ENCODE peak calls at places on chromosome 14, in seven cellular contexts. One of them, this sample, is unnamed.

GRCh38 chr14:53391631-53392030 is 238.5 kb upstream of the DDHD1 start:
- DNase-seq in lung: no peak
- DNase-seq in Calu3: no peak
- DNase-seq in NCI-H748 treated with DMSO at 0.1 percent for 48 hours: no peak
- DNase-seq in NCI-H1048: no peak
- DNase-seq in COR-L47: no peak
- DNase-seq in NCI-H1417 treated with DMSO at 0.1 percent for 48 hours: no peak
- DNase-seq in this sample: no peak

GRCh38 chr14:89911018-89911919 is 43.3 kb downstream of the EFCAB11 start:
- DNase-seq in Calu3: peak
- DNase-seq in lung: no peak
- DNase-seq in COR-L47: peak
- DNase-seq in NCI-H1417 treated with DMSO at 0.1 percent for 48 hours: no peak
- DNase-seq in NCI-H748 treated with DMSO at 0.1 percent for 48 hours: no peak
- DNase-seq in NCI-H1048: no peak
- DNase-seq in this sample: no peak

GRCh38 chr14:68011629-68012028 is 192.1 kb downstream of the RAD51B start:
- DNase-seq in NCI-H1417 treated with DMSO at 0.1 percent for 48 hours: no peak
- DNase-seq in COR-L47: no peak
- DNase-seq in Calu3: no peak
- DNase-seq in lung: no peak
- DNase-seq in NCI-H1048: no peak
- DNase-seq in NCI-H748 treated with DMSO at 0.1 percent for 48 hours: no peak
- DNase-seq in this sample: no peak

GRCh38 chr14:61539631-61540030 is 155.7 kb upstream of the HIF1A start:
- DNase-seq in NCI-H1417 treated with DMSO at 0.1 percent for 48 hours: no peak
- DNase-seq in lung: no peak
- DNase-seq in COR-L47: no peak
- DNase-seq in NCI-H748 treated with DMSO at 0.1 percent for 48 hours: no peak
- DNase-seq in NCI-H1048: no peak
- DNase-seq in Calu3: no peak
- DNase-seq in this sample: no peak

GRCh38 chr14:96584199-96584906 is 82.2 kb downstream of the PAPOLA start:
- DNase-seq in lung: peak
- DNase-seq in Calu3: peak
- DNase-seq in NCI-H1417 treated with DMSO at 0.1 percent for 48 hours: no peak
- DNase-seq in NCI-H1048: no peak
- DNase-seq in NCI-H748 treated with DMSO at 0.1 percent for 48 hours: peak
- DNase-seq in COR-L47: peak
- DNase-seq in this sample: no peak

GRCh38 chr14:26531894-26532293 is 65.9 kb downstream of the NOVA1 start:
- DNase-seq in lung: no peak
- DNase-seq in NCI-H748 treated with DMSO at 0.1 percent for 48 hours: no peak
- DNase-seq in NCI-H1048: no peak
- DNase-seq in COR-L47: no peak
- DNase-seq in NCI-H1417 treated with DMSO at 0.1 percent for 48 hours: no peak
- DNase-seq in Calu3: no peak
- DNase-seq in this sample: no peak

GRCh38 chr14:78974691-78975090 is 804.5 kb downstream of the NRXN3 start:
- DNase-seq in NCI-H1417 treated with DMSO at 0.1 percent for 48 hours: no peak
- DNase-seq in NCI-H748 treated with DMSO at 0.1 percent for 48 hours: no peak
- DNase-seq in Calu3: no peak
- DNase-seq in lung: no peak
- DNase-seq in NCI-H1048: no peak
- DNase-seq in COR-L47: no peak
- DNase-seq in this sample: no peak

GRCh38 chr14:89543420-89543790 is 126.4 kb upstream of the FOXN3 start:
- DNase-seq in lung: no peak
- DNase-seq in COR-L47: no peak
- DNase-seq in NCI-H1417 treated with DMSO at 0.1 percent for 48 hours: no peak
- DNase-seq in NCI-H1048: no peak
- DNase-seq in NCI-H748 treated with DMSO at 0.1 percent for 48 hours: no peak
- DNase-seq in Calu3: no peak
- DNase-seq in this sample: no peak

GRCh38 chr14:68941820-68942219 is 37.3 kb downstream of the ACTN1 start:
- DNase-seq in Calu3: peak
- DNase-seq in COR-L47: no peak
- DNase-seq in lung: no peak
- DNase-seq in NCI-H1417 treated with DMSO at 0.1 percent for 48 hours: no peak
- DNase-seq in NCI-H748 treated with DMSO at 0.1 percent for 48 hours: no peak
- DNase-seq in NCI-H1048: no peak
- DNase-seq in this sample: no peak

GRCh38 chr14:54040851-54041250 is 84.2 kb upstream of the BMP4 start:
- DNase-seq in NCI-H748 treated with DMSO at 0.1 percent for 48 hours: no peak
- DNase-seq in NCI-H1048: no peak
- DNase-seq in COR-L47: no peak
- DNase-seq in Calu3: no peak
- DNase-seq in NCI-H1417 treated with DMSO at 0.1 percent for 48 hours: no peak
- DNase-seq in lung: no peak
- DNase-seq in this sample: no peak

GRCh38 chr14:31336646-31337045 is 83.7 kb downstream of the HEATR5A start:
- DNase-seq in COR-L47: no peak
- DNase-seq in lung: no peak
- DNase-seq in NCI-H1048: peak
- DNase-seq in NCI-H748 treated with DMSO at 0.1 percent for 48 hours: no peak
- DNase-seq in NCI-H1417 treated with DMSO at 0.1 percent for 48 hours: no peak
- DNase-seq in Calu3: no peak
- DNase-seq in this sample: no peak

GRCh38 chr14:96255501-96256366 is at the start of gene BDKRB1:
- DNase-seq in Calu3: no peak
- DNase-seq in NCI-H748 treated with DMSO at 0.1 percent for 48 hours: no peak
- DNase-seq in COR-L47: no peak
- DNase-seq in lung: no peak
- DNase-seq in NCI-H1417 treated with DMSO at 0.1 percent for 48 hours: no peak
- DNase-seq in NCI-H1048: no peak
- DNase-seq in this sample: no peak

GRCh38 chr14:36619853-36620252 is 37.4 kb upstream of the NKX2-8 start:
- DNase-seq in COR-L47: no peak
- DNase-seq in Calu3: no peak
- DNase-seq in NCI-H748 treated with DMSO at 0.1 percent for 48 hours: no peak
- DNase-seq in NCI-H1417 treated with DMSO at 0.1 percent for 48 hours: no peak
- DNase-seq in lung: no peak
- DNase-seq in NCI-H1048: no peak
- DNase-seq in this sample: no peak

GRCh38 chr14:76771432-76771980 is 10.2 kb downstream of the VASH1 start:
- DNase-seq in NCI-H748 treated with DMSO at 0.1 percent for 48 hours: no peak
- DNase-seq in NCI-H1048: no peak
- DNase-seq in COR-L47: no peak
- DNase-seq in lung: no peak
- DNase-seq in NCI-H1417 treated with DMSO at 0.1 percent for 48 hours: no peak
- DNase-seq in Calu3: no peak
- DNase-seq in this sample: no peak

GRCh38 chr14:25111061-25111601 is 61.2 kb upstream of the STXBP6 start:
- DNase-seq in COR-L47: no peak
- DNase-seq in NCI-H748 treated with DMSO at 0.1 percent for 48 hours: no peak
- DNase-seq in Calu3: peak
- DNase-seq in lung: no peak
- DNase-seq in NCI-H1417 treated with DMSO at 0.1 percent for 48 hours: no peak
- DNase-seq in NCI-H1048: no peak
- DNase-seq in this sample: no peak

GRCh38 chr14:99741227-99741976 is 51.8 kb upstream of the EML1 start:
- DNase-seq in COR-L47: no peak
- DNase-seq in NCI-H748 treated with DMSO at 0.1 percent for 48 hours: no peak
- DNase-seq in NCI-H1048: no peak
- DNase-seq in Calu3: no peak
- DNase-seq in NCI-H1417 treated with DMSO at 0.1 percent for 48 hours: no peak
- DNase-seq in lung: no peak
- DNase-seq in this sample: no peak

GRCh38 chr14:49768301-49769121 is 558 bp downstream of the KLHDC2 start:
- DNase-seq in NCI-H748 treated with DMSO at 0.1 percent for 48 hours: peak
- DNase-seq in lung: peak
- DNase-seq in NCI-H1048: no peak
- DNase-seq in NCI-H1417 treated with DMSO at 0.1 percent for 48 hours: no peak
- DNase-seq in COR-L47: peak
- DNase-seq in Calu3: peak
- DNase-seq in this sample: no peak

GRCh38 chr14:90728951-90729350 is 87.3 kb downstream of the TTC7B start:
- DNase-seq in NCI-H1417 treated with DMSO at 0.1 percent for 48 hours: no peak
- DNase-seq in NCI-H1048: no peak
- DNase-seq in COR-L47: no peak
- DNase-seq in NCI-H748 treated with DMSO at 0.1 percent for 48 hours: no peak
- DNase-seq in lung: no peak
- DNase-seq in Calu3: no peak
- DNase-seq in this sample: no peak

GRCh38 chr14:103504991-103505565 is 17.6 kb downstream of the CKB start:
- DNase-seq in Calu3: no peak
- DNase-seq in NCI-H748 treated with DMSO at 0.1 percent for 48 hours: no peak
- DNase-seq in lung: no peak
- DNase-seq in NCI-H1417 treated with DMSO at 0.1 percent for 48 hours: no peak
- DNase-seq in NCI-H1048: no peak
- DNase-seq in COR-L47: no peak
- DNase-seq in this sample: no peak

GRCh38 chr14:71247106-71247505 is 339.8 kb downstream of the PCNX1 start:
- DNase-seq in NCI-H1417 treated with DMSO at 0.1 percent for 48 hours: no peak
- DNase-seq in COR-L47: no peak
- DNase-seq in NCI-H1048: no peak
- DNase-seq in NCI-H748 treated with DMSO at 0.1 percent for 48 hours: no peak
- DNase-seq in Calu3: no peak
- DNase-seq in lung: no peak
- DNase-seq in this sample: no peak

GRCh38 chr14:88792572-88793258 is at the start of gene EML5:
- DNase-seq in NCI-H748 treated with DMSO at 0.1 percent for 48 hours: peak
- DNase-seq in NCI-H1048: peak
- DNase-seq in NCI-H1417 treated with DMSO at 0.1 percent for 48 hours: peak
- DNase-seq in lung: peak
- DNase-seq in Calu3: peak
- DNase-seq in COR-L47: peak
- DNase-seq in this sample: no peak

GRCh38 chr14:98773814-98774213 is 498.2 kb downstream of the BCL11B start:
- DNase-seq in NCI-H748 treated with DMSO at 0.1 percent for 48 hours: no peak
- DNase-seq in Calu3: no peak
- DNase-seq in NCI-H1417 treated with DMSO at 0.1 percent for 48 hours: no peak
- DNase-seq in lung: no peak
- DNase-seq in NCI-H1048: no peak
- DNase-seq in COR-L47: no peak
- DNase-seq in this sample: no peak

GRCh38 chr14:75322746-75323145 is 44.1 kb downstream of the FOS start:
- DNase-seq in NCI-H1417 treated with DMSO at 0.1 percent for 48 hours: no peak
- DNase-seq in COR-L47: no peak
- DNase-seq in Calu3: no peak
- DNase-seq in NCI-H1048: no peak
- DNase-seq in lung: no peak
- DNase-seq in NCI-H748 treated with DMSO at 0.1 percent for 48 hours: no peak
- DNase-seq in this sample: no peak

GRCh38 chr14:62824086-62824485 is 221.2 kb downstream of the KCNH5 start:
- DNase-seq in NCI-H1417 treated with DMSO at 0.1 percent for 48 hours: no peak
- DNase-seq in lung: no peak
- DNase-seq in NCI-H1048: no peak
- DNase-seq in COR-L47: no peak
- DNase-seq in NCI-H748 treated with DMSO at 0.1 percent for 48 hours: no peak
- DNase-seq in Calu3: no peak
- DNase-seq in this sample: no peak

GRCh38 chr14:32724864-32725550 is 213.7 kb upstream of the NPAS3 start:
- DNase-seq in COR-L47: no peak
- DNase-seq in NCI-H1417 treated with DMSO at 0.1 percent for 48 hours: no peak
- DNase-seq in Calu3: no peak
- DNase-seq in NCI-H748 treated with DMSO at 0.1 percent for 48 hours: no peak
- DNase-seq in NCI-H1048: no peak
- DNase-seq in lung: no peak
- DNase-seq in this sample: no peak

GRCh38 chr14:89654998-89655397 is 238.0 kb upstream of the FOXN3 start:
- DNase-seq in lung: no peak
- DNase-seq in NCI-H748 treated with DMSO at 0.1 percent for 48 hours: peak
- DNase-seq in NCI-H1048: no peak
- DNase-seq in Calu3: no peak
- DNase-seq in NCI-H1417 treated with DMSO at 0.1 percent for 48 hours: no peak
- DNase-seq in COR-L47: peak
- DNase-seq in this sample: peak

GRCh38 chr14:94074534-94074933 is 6.5 kb downstream of the DDX24 start:
- DNase-seq in COR-L47: no peak
- DNase-seq in NCI-H1048: no peak
- DNase-seq in Calu3: no peak
- DNase-seq in NCI-H1417 treated with DMSO at 0.1 percent for 48 hours: no peak
- DNase-seq in NCI-H748 treated with DMSO at 0.1 percent for 48 hours: no peak
- DNase-seq in lung: no peak
- DNase-seq in this sample: no peak

This sample was measured in NCI-H1436 treated with DMSO at 0.1 percent for 48 hours.